ENCODE peak calls at places on chromosomes 3 and 15, in six cellular contexts. One of them, this sample, is unnamed.

GRCh38 chr3:169362872-169363271 is 300.6 kb downstream of the MECOM start:
- DNase-seq in ovary: no peak
- DNase-seq in tibial nerve: no peak
- DNase-seq in sigmoid colon: no peak
- DNase-seq in A549: no peak
- DNase-seq in transverse colon: no peak
- DNase-seq in this sample: no peak

GRCh38 chr15:56813995-56814394 is 80.7 kb upstream of the ZNF280D start:
- DNase-seq in ovary: no peak
- DNase-seq in tibial nerve: no peak
- DNase-seq in sigmoid colon: no peak
- DNase-seq in A549: no peak
- DNase-seq in transverse colon: no peak
- DNase-seq in this sample: no peak

GRCh38 chr15:97993310-97993738 is 32.8 kb downstream of the ARRDC4 start:
- DNase-seq in ovary: no peak
- DNase-seq in tibial nerve: no peak
- DNase-seq in sigmoid colon: no peak
- DNase-seq in A549: no peak
- DNase-seq in transverse colon: no peak
- DNase-seq in this sample: no peak

GRCh38 chr3:72554689-72555088 is 293.6 kb downstream of the SHQ1 start:
- DNase-seq in ovary: no peak
- DNase-seq in tibial nerve: no peak
- DNase-seq in sigmoid colon: no peak
- DNase-seq in A549: no peak
- DNase-seq in transverse colon: no peak
- DNase-seq in this sample: no peak

GRCh38 chr3:137180220-137180619 is 222.4 kb downstream of the IL20RB start:
- DNase-seq in ovary: no peak
- DNase-seq in tibial nerve: no peak
- DNase-seq in sigmoid colon: no peak
- DNase-seq in A549: no peak
- DNase-seq in transverse colon: no peak
- DNase-seq in this sample: no peak

GRCh38 chr15:91468861-91469260 is 368.8 kb downstream of the SV2B start:
- DNase-seq in ovary: no peak
- DNase-seq in tibial nerve: no peak
- DNase-seq in sigmoid colon: no peak
- DNase-seq in A549: no peak
- DNase-seq in transverse colon: no peak
- DNase-seq in this sample: no peak

GRCh38 chr15:51051776-51052175 is 42.9 kb downstream of the TNFAIP8L3 start:
- DNase-seq in ovary: no peak
- DNase-seq in tibial nerve: peak; percentile 33
- DNase-seq in sigmoid colon: no peak
- DNase-seq in A549: no peak
- DNase-seq in transverse colon: peak; percentile 19
- DNase-seq in this sample: no peak

GRCh38 chr3:13119471-13120220 is 46.4 kb upstream of the IQSEC1 start:
- DNase-seq in ovary: no peak
- DNase-seq in tibial nerve: no peak
- DNase-seq in sigmoid colon: peak; percentile 47
- DNase-seq in A549: no peak
- DNase-seq in transverse colon: no peak
- DNase-seq in this sample: no peak

GRCh38 chr3:129892486-129892856 is 1.0 kb downstream of the TMCC1 start:
- DNase-seq in ovary: peak; percentile 23
- DNase-seq in tibial nerve: no peak
- DNase-seq in sigmoid colon: no peak
- DNase-seq in A549: no peak
- DNase-seq in transverse colon: no peak
- DNase-seq in this sample: no peak

GRCh38 chr3:123869165-123869564 is 15.0 kb downstream of the MYLK start:
- DNase-seq in ovary: no peak
- DNase-seq in tibial nerve: no peak
- DNase-seq in sigmoid colon: no peak
- DNase-seq in A549: no peak
- DNase-seq in transverse colon: no peak
- DNase-seq in this sample: no peak

GRCh38 chr15:28919201-28919627 is 33.4 kb downstream of the APBA2 start:
- DNase-seq in ovary: no peak
- DNase-seq in tibial nerve: no peak
- DNase-seq in sigmoid colon: peak; percentile 52
- DNase-seq in A549: peak; percentile 36
- DNase-seq in transverse colon: no peak
- DNase-seq in this sample: no peak

GRCh38 chr3:48847053-48847585 is 555 bp downstream of the PRKAR2A start:
- DNase-seq in ovary: peak; percentile 79
- DNase-seq in tibial nerve: peak; percentile 46
- DNase-seq in sigmoid colon: peak; percentile 94
- DNase-seq in A549: peak; percentile 47
- DNase-seq in transverse colon: peak; percentile 91
- DNase-seq in this sample: peak; percentile 86

GRCh38 chr3:48848816-48849515 is 1.3 kb upstream of the PRKAR2A start:
- DNase-seq in ovary: peak; percentile 31
- DNase-seq in tibial nerve: no peak
- DNase-seq in sigmoid colon: no peak
- DNase-seq in A549: no peak
- DNase-seq in transverse colon: no peak
- DNase-seq in this sample: no peak

GRCh38 chr3:48847586-48848423 is at the start of gene PRKAR2A:
- DNase-seq in ovary: peak; percentile 91
- DNase-seq in tibial nerve: peak; percentile 74
- DNase-seq in sigmoid colon: peak; percentile 94
- DNase-seq in A549: peak; percentile 84
- DNase-seq in transverse colon: peak; percentile 92
- DNase-seq in this sample: peak; percentile 93

GRCh38 chr3:48845170-48845569 is 2.5 kb downstream of the PRKAR2A start:
- DNase-seq in ovary: no peak
- DNase-seq in tibial nerve: no peak
- DNase-seq in sigmoid colon: no peak
- DNase-seq in A549: no peak
- DNase-seq in transverse colon: no peak
- DNase-seq in this sample: no peak
- TF ChIP-seq EP300 in ovary: no peak
- TF ChIP-seq EP300 in tibial nerve: no peak
- TF ChIP-seq EP300 in sigmoid colon: no peak
- TF ChIP-seq EP300 in A549: no peak
- TF ChIP-seq EP300 in transverse colon: no peak
- TF ChIP-seq EP300 in this sample: no peak

DNA sequence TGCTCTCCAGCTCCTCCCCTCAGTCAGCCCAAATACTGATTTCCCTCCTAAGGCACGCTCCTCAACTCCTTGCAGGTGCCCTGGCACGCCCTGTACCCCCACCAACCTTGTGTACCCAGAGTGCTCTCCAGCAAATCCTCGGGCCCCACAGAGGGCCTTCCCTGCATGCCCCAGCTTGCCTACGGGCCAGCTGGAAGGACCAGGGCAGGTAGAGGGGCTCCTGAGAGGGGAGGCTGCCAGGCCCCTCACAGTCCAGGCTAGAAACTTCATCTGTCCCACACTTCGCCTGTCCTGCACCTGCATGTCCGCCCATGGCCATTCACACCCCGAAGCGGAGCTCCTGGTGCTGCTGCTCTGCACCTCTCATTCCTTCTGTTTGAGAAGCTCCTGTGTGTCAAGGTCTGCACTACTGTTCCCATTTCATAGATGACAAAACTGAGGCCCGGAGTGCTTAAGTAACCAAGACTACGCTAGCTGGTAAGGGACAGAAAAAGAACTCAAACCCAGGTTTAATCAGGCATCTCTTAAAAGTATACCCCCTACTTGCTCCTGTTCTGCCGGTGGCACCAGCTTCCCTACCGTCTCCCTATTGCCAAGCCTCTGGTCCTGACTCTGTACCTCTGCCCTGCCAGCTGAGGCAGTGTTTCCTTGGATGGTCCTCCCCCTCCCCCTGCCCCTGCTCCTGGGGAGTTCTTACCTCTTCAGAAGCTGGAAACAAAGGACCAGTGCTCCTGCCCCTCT is 35.6 kb downstream of the ZXDC start:
- DNase-seq in ovary: peak; percentile 5
- DNase-seq in tibial nerve: no peak
- DNase-seq in sigmoid colon: no peak
- DNase-seq in A549: no peak
- DNase-seq in transverse colon: no peak
- DNase-seq in this sample: no peak
- TF ChIP-seq EP300 in ovary: no peak
- TF ChIP-seq EP300 in tibial nerve: no peak
- TF ChIP-seq EP300 in sigmoid colon: no peak
- TF ChIP-seq EP300 in A549: no peak
- TF ChIP-seq EP300 in transverse colon: no peak
- TF ChIP-seq EP300 in this sample: no peak

DNA sequence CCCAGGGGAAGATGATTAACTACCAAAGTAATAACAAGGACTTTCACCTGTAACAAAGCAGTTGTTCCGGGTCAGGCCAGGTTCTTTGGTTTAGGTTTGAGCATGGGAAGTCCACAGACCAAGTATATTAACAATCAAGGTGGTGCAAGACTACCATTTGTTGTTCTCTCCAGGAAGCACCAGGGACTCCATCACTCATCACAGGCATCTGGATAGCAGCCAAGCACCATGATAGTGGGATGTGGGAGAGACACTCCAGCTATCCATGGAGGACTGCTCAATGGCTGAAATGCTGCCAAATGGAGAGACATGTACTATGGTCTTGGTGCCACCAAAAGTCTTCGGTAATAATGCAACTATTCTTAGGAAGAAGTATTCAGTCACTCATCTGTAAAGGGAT is 143.1 kb downstream of the TNIK start:
- DNase-seq in ovary: no peak
- DNase-seq in tibial nerve: no peak
- DNase-seq in sigmoid colon: no peak
- DNase-seq in A549: no peak
- DNase-seq in transverse colon: no peak
- DNase-seq in this sample: no peak
- TF ChIP-seq EP300 in ovary: no peak
- TF ChIP-seq EP300 in tibial nerve: no peak
- TF ChIP-seq EP300 in sigmoid colon: no peak
- TF ChIP-seq EP300 in A549: no peak
- TF ChIP-seq EP300 in transverse colon: no peak
- TF ChIP-seq EP300 in this sample: no peak

GRCh38 chr3:149603126-149604074 is 54.4 kb downstream of the WWTR1 start:
- DNase-seq in ovary: no peak
- DNase-seq in tibial nerve: no peak
- DNase-seq in sigmoid colon: no peak
- DNase-seq in A549: peak; percentile 60
- DNase-seq in transverse colon: no peak
- DNase-seq in this sample: no peak
- TF ChIP-seq EP300 in ovary: no peak
- TF ChIP-seq EP300 in tibial nerve: no peak
- TF ChIP-seq EP300 in sigmoid colon: no peak
- TF ChIP-seq EP300 in A549: peak; percentile 26
- TF ChIP-seq EP300 in transverse colon: no peak
- TF ChIP-seq EP300 in this sample: no peak

GRCh38 chr3:145282505-145282904 is 878.5 kb downstream of the PLOD2 start:
- DNase-seq in ovary: no peak
- DNase-seq in tibial nerve: no peak
- DNase-seq in sigmoid colon: no peak
- DNase-seq in A549: no peak
- DNase-seq in transverse colon: no peak
- DNase-seq in this sample: no peak
- TF ChIP-seq EP300 in ovary: no peak
- TF ChIP-seq EP300 in tibial nerve: no peak
- TF ChIP-seq EP300 in sigmoid colon: no peak
- TF ChIP-seq EP300 in A549: no peak
- TF ChIP-seq EP300 in transverse colon: no peak
- TF ChIP-seq EP300 in this sample: no peak

DNA sequence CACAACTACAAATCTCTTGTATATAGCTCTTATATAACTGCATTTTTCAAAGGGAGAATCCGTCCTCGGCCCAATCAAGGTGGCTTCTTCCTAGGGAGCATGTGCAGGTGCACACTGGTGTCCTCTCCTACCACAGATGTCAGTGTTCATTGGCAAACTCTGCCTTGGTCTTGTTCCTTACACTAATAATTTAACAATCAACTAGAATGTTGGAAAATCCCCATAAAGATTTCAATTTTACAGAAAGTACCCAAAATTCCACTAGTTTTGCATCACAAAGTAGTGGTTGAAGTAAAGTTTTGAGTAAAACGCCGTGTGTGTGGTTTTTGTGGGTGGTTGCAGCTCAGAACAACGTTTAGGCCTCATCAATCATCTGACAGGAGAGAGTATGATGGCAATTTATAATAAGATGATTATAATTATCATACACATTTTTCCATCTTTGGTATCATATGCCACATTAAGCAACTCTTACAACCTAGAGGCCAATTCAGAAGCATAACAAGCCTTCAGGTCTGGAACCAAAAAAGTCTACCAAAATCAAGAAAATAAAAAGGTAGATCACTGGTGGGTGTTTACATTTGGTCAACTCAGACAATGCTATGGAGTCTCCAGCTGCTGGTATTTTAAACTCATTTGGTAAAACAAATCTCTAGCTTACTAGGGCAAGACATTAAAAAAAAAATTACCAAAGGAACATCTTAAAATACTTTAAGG is 128.9 kb upstream of the BHLHE40 start:
- DNase-seq in ovary: no peak
- DNase-seq in tibial nerve: no peak
- DNase-seq in sigmoid colon: no peak
- DNase-seq in A549: no peak
- DNase-seq in transverse colon: no peak
- DNase-seq in this sample: no peak
- TF ChIP-seq EP300 in ovary: no peak
- TF ChIP-seq EP300 in tibial nerve: no peak
- TF ChIP-seq EP300 in sigmoid colon: no peak
- TF ChIP-seq EP300 in A549: no peak
- TF ChIP-seq EP300 in transverse colon: no peak
- TF ChIP-seq EP300 in this sample: no peak

GRCh38 chr3:28745904-28746617 is 397.4 kb upstream of the AZI2 start:
- DNase-seq in ovary: no peak
- DNase-seq in tibial nerve: no peak
- DNase-seq in sigmoid colon: no peak
- DNase-seq in A549: no peak
- DNase-seq in transverse colon: no peak
- DNase-seq in this sample: no peak
- TF ChIP-seq EP300 in ovary: no peak
- TF ChIP-seq EP300 in tibial nerve: no peak
- TF ChIP-seq EP300 in sigmoid colon: no peak
- TF ChIP-seq EP300 in A549: no peak
- TF ChIP-seq EP300 in transverse colon: no peak
- TF ChIP-seq EP300 in this sample: no peak

GRCh38 chr15:75107905-75108838 is 84.8 kb downstream of the PPCDC start:
- DNase-seq in ovary: no peak
- DNase-seq in tibial nerve: no peak
- DNase-seq in sigmoid colon: no peak
- DNase-seq in A549: peak; percentile 52
- DNase-seq in transverse colon: peak; percentile 70
- DNase-seq in this sample: no peak

GRCh38 chr15:75109021-75109690 is 85.8 kb downstream of the PPCDC start:
- DNase-seq in ovary: no peak
- DNase-seq in tibial nerve: no peak
- DNase-seq in sigmoid colon: no peak
- DNase-seq in A549: no peak
- DNase-seq in transverse colon: no peak
- DNase-seq in this sample: peak; percentile 19

GRCh38 chr15:75107509-75107904 is 84.1 kb downstream of the PPCDC start:
- DNase-seq in ovary: no peak
- DNase-seq in tibial nerve: no peak
- DNase-seq in sigmoid colon: no peak
- DNase-seq in A549: no peak
- DNase-seq in transverse colon: no peak
- DNase-seq in this sample: no peak

GRCh38 chr15:75100679-75101078 is 77.3 kb downstream of the PPCDC start:
- DNase-seq in ovary: no peak
- DNase-seq in tibial nerve: no peak
- DNase-seq in sigmoid colon: no peak
- DNase-seq in A549: no peak
- DNase-seq in transverse colon: no peak
- DNase-seq in this sample: no peak

GRCh38 chr15:75104804-75105557 is 81.6 kb downstream of the PPCDC start:
- DNase-seq in ovary: no peak
- DNase-seq in tibial nerve: peak; percentile 38
- DNase-seq in sigmoid colon: no peak
- DNase-seq in A549: peak; percentile 62
- DNase-seq in transverse colon: peak; percentile 50
- DNase-seq in this sample: peak; percentile 62
- TF ChIP-seq EP300 in ovary: no peak
- TF ChIP-seq EP300 in tibial nerve: peak; percentile 51
- TF ChIP-seq EP300 in sigmoid colon: no peak
- TF ChIP-seq EP300 in A549: peak; percentile 29
- TF ChIP-seq EP300 in transverse colon: no peak
- TF ChIP-seq EP300 in this sample: peak; percentile 81

This sample was measured in upper lobe of left lung.